ENCODE peak calls at places on chromosomes 13 and 19, in four cellular contexts. One of them, this sample, is unnamed.

GRCh38 chr19:47209323-47210179 is 21.4 kb downstream of the BBC3 start:
- DNase-seq in T-helper 1 cell: no peak
- DNase-seq in smooth muscle cell of the brain vasculature: no peak
- DNase-seq in fibroblast of pulmonary artery: no peak
- DNase-seq in this sample: no peak

GRCh38 chr19:15316498-15316897 is 15.8 kb downstream of the BRD4 start:
- DNase-seq in smooth muscle cell of the brain vasculature: no peak
- DNase-seq in T-helper 1 cell: no peak
- DNase-seq in fibroblast of pulmonary artery: no peak
- DNase-seq in this sample: no peak

GRCh38 chr19:447064-447426 is 13.8 kb downstream of the SHC2 start:
- DNase-seq in fibroblast of pulmonary artery: no peak
- DNase-seq in smooth muscle cell of the brain vasculature: no peak
- DNase-seq in T-helper 1 cell: no peak
- DNase-seq in this sample: no peak

GRCh38 chr19:57068921-57069697 is 50.7 kb upstream of the USP29 start:
- DNase-seq in T-helper 1 cell: no peak
- DNase-seq in fibroblast of pulmonary artery: no peak
- DNase-seq in smooth muscle cell of the brain vasculature: no peak
- DNase-seq in this sample: no peak

GRCh38 chr13:90686438-90686837 is 661.0 kb upstream of the MIR17HG start:
- DNase-seq in smooth muscle cell of the brain vasculature: no peak
- DNase-seq in T-helper 1 cell: no peak
- DNase-seq in fibroblast of pulmonary artery: peak
- DNase-seq in this sample: no peak

GRCh38 chr19:28534740-28535351 is 678.1 kb downstream of the UQCRFS1 start:
- DNase-seq in fibroblast of pulmonary artery: no peak
- DNase-seq in T-helper 1 cell: no peak
- DNase-seq in smooth muscle cell of the brain vasculature: no peak
- DNase-seq in this sample: no peak

GRCh38 chr13:24033527-24034302 is 126.8 kb upstream of the SPATA13 start:
- DNase-seq in T-helper 1 cell: no peak
- DNase-seq in smooth muscle cell of the brain vasculature: no peak
- DNase-seq in fibroblast of pulmonary artery: peak
- DNase-seq in this sample: no peak

GRCh38 chr13:51494151-51494550 is 41.3 kb upstream of the INTS6 start:
- DNase-seq in smooth muscle cell of the brain vasculature: no peak
- DNase-seq in T-helper 1 cell: no peak
- DNase-seq in fibroblast of pulmonary artery: peak
- DNase-seq in this sample: no peak

GRCh38 chr13:19782049-19782726 is 557 bp downstream of the PSPC1 start:
- DNase-seq in smooth muscle cell of the brain vasculature: peak
- DNase-seq in fibroblast of pulmonary artery: peak
- DNase-seq in T-helper 1 cell: peak
- DNase-seq in this sample: no peak

GRCh38 chr19:4800591-4801081 is 9.1 kb downstream of the FEM1A start:
- DNase-seq in smooth muscle cell of the brain vasculature: no peak
- DNase-seq in fibroblast of pulmonary artery: no peak
- DNase-seq in T-helper 1 cell: no peak
- DNase-seq in this sample: no peak

GRCh38 chr13:38328699-38329098 is 21.0 kb upstream of the UFM1 start:
- DNase-seq in smooth muscle cell of the brain vasculature: no peak
- DNase-seq in fibroblast of pulmonary artery: no peak
- DNase-seq in T-helper 1 cell: no peak
- DNase-seq in this sample: no peak

GRCh38 chr13:114047358-114047881 is 73.5 kb upstream of the C13orf46 start:
- DNase-seq in T-helper 1 cell: no peak
- DNase-seq in fibroblast of pulmonary artery: no peak
- DNase-seq in smooth muscle cell of the brain vasculature: no peak
- DNase-seq in this sample: no peak

GRCh38 chr19:40191836-40192646 is 815 bp downstream of the MAP3K10 start:
- DNase-seq in smooth muscle cell of the brain vasculature: no peak
- DNase-seq in fibroblast of pulmonary artery: peak
- DNase-seq in T-helper 1 cell: no peak
- DNase-seq in this sample: no peak

GRCh38 chr19:34505321-34506025 is 23.9 kb downstream of the WTIP start:
- DNase-seq in T-helper 1 cell: no peak
- DNase-seq in smooth muscle cell of the brain vasculature: no peak
- DNase-seq in fibroblast of pulmonary artery: no peak
- DNase-seq in this sample: no peak

GRCh38 chr19:53140351-53140750 is 7.6 kb upstream of the ZNF415 start:
- DNase-seq in T-helper 1 cell: no peak
- DNase-seq in fibroblast of pulmonary artery: no peak
- DNase-seq in smooth muscle cell of the brain vasculature: no peak
- DNase-seq in this sample: no peak

GRCh38 chr13:41263261-41263971 is at the start of gene MTRF1:
- DNase-seq in T-helper 1 cell: peak
- DNase-seq in fibroblast of pulmonary artery: peak
- DNase-seq in smooth muscle cell of the brain vasculature: peak
- DNase-seq in this sample: peak

GRCh38 chr19:46951236-46951986 is 68.2 kb upstream of the NPAS1 start:
- DNase-seq in fibroblast of pulmonary artery: no peak
- DNase-seq in T-helper 1 cell: no peak
- DNase-seq in smooth muscle cell of the brain vasculature: no peak
- DNase-seq in this sample: no peak

GRCh38 chr19:13848811-13849241 is 28.1 kb upstream of the NANOS3 start:
- DNase-seq in T-helper 1 cell: no peak
- DNase-seq in smooth muscle cell of the brain vasculature: no peak
- DNase-seq in fibroblast of pulmonary artery: no peak
- DNase-seq in this sample: no peak

GRCh38 chr13:79070343-79070974 is 335.6 kb downstream of the RBM26 start:
- DNase-seq in fibroblast of pulmonary artery: no peak
- DNase-seq in T-helper 1 cell: no peak
- DNase-seq in smooth muscle cell of the brain vasculature: no peak
- DNase-seq in this sample: no peak

GRCh38 chr13:37074703-37075102 is 15.2 kb upstream of the SUPT20H start:
- DNase-seq in fibroblast of pulmonary artery: peak
- DNase-seq in smooth muscle cell of the brain vasculature: peak
- DNase-seq in T-helper 1 cell: no peak
- DNase-seq in this sample: no peak

GRCh38 chr13:90008707-90009149 is 1338.8 kb upstream of the MIR17HG start:
- DNase-seq in smooth muscle cell of the brain vasculature: no peak
- DNase-seq in fibroblast of pulmonary artery: no peak
- DNase-seq in T-helper 1 cell: no peak
- DNase-seq in this sample: no peak

GRCh38 chr19:3981736-3982681 is 3.3 kb downstream of the EEF2 start:
- DNase-seq in T-helper 1 cell: no peak
- DNase-seq in smooth muscle cell of the brain vasculature: no peak
- DNase-seq in fibroblast of pulmonary artery: no peak
- DNase-seq in this sample: no peak

GRCh38 chr13:67107973-67108372 is 122.2 kb downstream of the PCDH9 start:
- DNase-seq in T-helper 1 cell: no peak
- DNase-seq in smooth muscle cell of the brain vasculature: no peak
- DNase-seq in fibroblast of pulmonary artery: no peak
- DNase-seq in this sample: no peak

GRCh38 chr13:37143901-37144300 is 38.4 kb upstream of the CSNK1A1L start:
- DNase-seq in T-helper 1 cell: no peak
- DNase-seq in smooth muscle cell of the brain vasculature: no peak
- DNase-seq in fibroblast of pulmonary artery: peak
- DNase-seq in this sample: no peak

GRCh38 chr13:30829788-30830637 is 76.1 kb upstream of the MEDAG start:
- DNase-seq in T-helper 1 cell: no peak
- DNase-seq in fibroblast of pulmonary artery: no peak
- DNase-seq in smooth muscle cell of the brain vasculature: no peak
- DNase-seq in this sample: no peak

GRCh38 chr13:90016688-90017087 is 1330.8 kb upstream of the MIR17HG start:
- DNase-seq in smooth muscle cell of the brain vasculature: no peak
- DNase-seq in T-helper 1 cell: no peak
- DNase-seq in fibroblast of pulmonary artery: no peak
- DNase-seq in this sample: no peak

GRCh38 chr19:31825134-31826094 is 476.2 kb upstream of the TSHZ3 start:
- DNase-seq in smooth muscle cell of the brain vasculature: no peak
- DNase-seq in fibroblast of pulmonary artery: no peak
- DNase-seq in T-helper 1 cell: no peak
- DNase-seq in this sample: no peak

GRCh38 chr19:30001794-30002193 is 59.8 kb downstream of the URI1 start:
- DNase-seq in smooth muscle cell of the brain vasculature: no peak
- DNase-seq in T-helper 1 cell: no peak
- DNase-seq in fibroblast of pulmonary artery: peak
- DNase-seq in this sample: no peak

GRCh38 chr13:45258339-45258685 is 57.5 kb upstream of the KCTD4 start:
- DNase-seq in T-helper 1 cell: no peak
- DNase-seq in fibroblast of pulmonary artery: peak
- DNase-seq in smooth muscle cell of the brain vasculature: no peak
- DNase-seq in this sample: no peak

GRCh38 chr13:40503026-40503425 is 163.4 kb downstream of the FOXO1 start:
- DNase-seq in smooth muscle cell of the brain vasculature: no peak
- DNase-seq in fibroblast of pulmonary artery: no peak
- DNase-seq in T-helper 1 cell: no peak
- DNase-seq in this sample: no peak

GRCh38 chr13:63198076-63198475 is 1782.4 kb upstream of the PCDH20 start:
- DNase-seq in smooth muscle cell of the brain vasculature: no peak
- DNase-seq in fibroblast of pulmonary artery: peak
- DNase-seq in T-helper 1 cell: no peak
- DNase-seq in this sample: no peak

GRCh38 chr19:40604647-40605200 is 3.6 kb downstream of the LTBP4 start:
- DNase-seq in T-helper 1 cell: no peak
- DNase-seq in smooth muscle cell of the brain vasculature: no peak
- DNase-seq in fibroblast of pulmonary artery: no peak
- DNase-seq in this sample: no peak

This sample was measured in GDM1.